ENCODE peak calls at places on chromosome 2, in nine cellular contexts. S, C, D, Y, G, H, W, X and M are unnamed samples.

GRCh38 chr2:62774555-62775366 is 69.2 kb downstream of the EHBP1 start:
- DNase-seq in H (peak; percentile 37), W (no peak), C (peak; percentile 83), Y (no peak), S (peak; percentile 75), G (no peak), D (no peak), X (peak; percentile 55), M (no peak)

GRCh38 chr2:37625781-37626548 is 45.5 kb downstream of the CDC42EP3 start:
- DNase-seq in C (no peak), W (peak; percentile 30), S (peak; percentile 68), Y (no peak), X (no peak), G (peak; percentile 44), D (no peak), H (no peak), M (no peak)

GRCh38 chr2:10284108-10284870 is 18.4 kb upstream of the HPCAL1 start:
- DNase-seq in G (no peak), X (no peak), Y (no peak), W (no peak), D (no peak), C (no peak), S (no peak), H (no peak), M (no peak)

GRCh38 chr2:126627623-126628022 is 28.3 kb upstream of the GYPC start:
- DNase-seq in G (no peak), S (no peak), C (no peak), Y (no peak), D (no peak), W (no peak), X (no peak), H (no peak), M (no peak)

GRCh38 chr2:128715360-128715759 is 396.7 kb upstream of the HS6ST1 start:
- DNase-seq in H (no peak), G (no peak), D (no peak), C (no peak), W (no peak), S (no peak), Y (peak; percentile 18), X (no peak), M (no peak)

GRCh38 chr2:10300328-10300920 is 2.3 kb upstream of the HPCAL1 start:
- DNase-seq in H (no peak), D (no peak), X (no peak), W (no peak), S (peak; percentile 34), G (no peak), C (peak; percentile 45), Y (no peak), M (no peak)

GRCh38 chr2:27885656-27886055 is 4.5 kb downstream of the RBKS start:
- DNase-seq in S (no peak), Y (no peak), H (no peak), G (no peak), W (no peak), D (no peak), C (no peak), X (peak; percentile 46), M (no peak)

GRCh38 chr2:45256867-45257641 is 247.8 kb upstream of the SIX2 start:
- DNase-seq in X (no peak), D (peak; percentile 52), Y (no peak), H (peak; percentile 37), S (peak; percentile 94), W (no peak), C (no peak), G (no peak), M (no peak)

GRCh38 chr2:222946700-222947278 is 86.0 kb downstream of the ACSL3 start:
- DNase-seq in S (no peak), G (no peak), X (no peak), D (no peak), Y (no peak), H (no peak), C (no peak), W (no peak), M (no peak)

GRCh38 chr2:27209621-27210401 is 2.0 kb upstream of the ATRAID start:
- DNase-seq in S (no peak), H (no peak), X (no peak), Y (no peak), C (no peak), D (no peak), W (no peak), G (no peak), M (no peak)

GRCh38 chr2:102387763-102388546 is 32.4 kb downstream of the IL18R1 start:
- DNase-seq in D (no peak), H (no peak), W (no peak), S (no peak), G (no peak), X (no peak), C (no peak), Y (no peak), M (no peak)

GRCh38 chr2:174158003-174158402 is 90.3 kb downstream of the OLA1 start:
- DNase-seq in C (peak; percentile 75), D (peak; percentile 69), S (peak; percentile 31), G (no peak), Y (no peak), H (peak; percentile 24), W (no peak), X (peak; percentile 61), M (no peak)

GRCh38 chr2:130920417-130921030 is 83.8 kb downstream of the ARHGEF4 start:
- DNase-seq in Y (peak; percentile 71), X (peak; percentile 9), H (peak; percentile 44), S (peak; percentile 82), D (peak; percentile 92), C (peak; percentile 71), W (peak; percentile 41), G (peak; percentile 51), M (peak; percentile 22)

GRCh38 chr2:16188256-16188890 is 248.0 kb downstream of the MYCN start:
- DNase-seq in W (no peak), S (no peak), Y (no peak), D (no peak), H (no peak), G (no peak), C (no peak), X (no peak), M (no peak)

GRCh38 chr2:212777020-212777491 is 238.5 kb upstream of the ERBB4 start:
- DNase-seq in C (peak; percentile 9), S (peak; percentile 83), X (peak; percentile 35), H (peak; percentile 9), G (no peak), Y (no peak), D (no peak), W (no peak), M (no peak)

GRCh38 chr2:133579295-133579694 is 11.0 kb upstream of the NCKAP5 start:
- DNase-seq in D (no peak), X (peak; percentile 56), G (peak; percentile 63), Y (no peak), H (no peak), S (no peak), C (no peak), W (no peak), M (peak; percentile 65)

GRCh38 chr2:230244211-230244610 is 18.7 kb downstream of the SP140 start:
- DNase-seq in W (no peak), H (no peak), C (no peak), D (no peak), Y (no peak), G (no peak), S (no peak), X (peak; percentile 70), M (no peak)

GRCh38 chr2:196195302-196195701 is 23.9 kb upstream of the STK17B start:
- DNase-seq in G (no peak), S (no peak), C (no peak), W (no peak), X (no peak), H (no peak), D (no peak), Y (no peak), M (no peak)

GRCh38 chr2:174376967-174377366 is 18.6 kb upstream of the SCRN3 start:
- DNase-seq in Y (no peak), X (no peak), D (no peak), S (no peak), G (no peak), H (no peak), W (no peak), C (no peak), M (no peak)

GRCh38 chr2:161243312-161243711 is 64.9 kb upstream of the PSMD14 start:
- DNase-seq in S (no peak), H (no peak), G (no peak), X (no peak), W (no peak), Y (no peak), D (no peak), C (no peak), M (no peak)

GRCh38 chr2:170155022-170155722 is 22.8 kb upstream of the MYO3B start:
- DNase-seq in G (no peak), S (no peak), X (peak; percentile 66), C (peak; percentile 42), Y (no peak), H (no peak), D (no peak), W (no peak), M (peak; percentile 72)

GRCh38 chr2:107322406-107322805 is 436.4 kb upstream of the ST6GAL2 start:
- DNase-seq in W (no peak), Y (no peak), D (no peak), X (no peak), S (peak; percentile 3), C (no peak), H (no peak), G (no peak), M (no peak)

GRCh38 chr2:62178741-62179271 is 17.1 kb upstream of the B3GNT2 start:
- DNase-seq in C (no peak), W (no peak), G (no peak), H (no peak), S (no peak), D (no peak), Y (no peak), X (no peak), M (no peak)

GRCh38 chr2:43018179-43019024 is 208.0 kb downstream of the ZFP36L2 start:
- DNase-seq in G (peak; percentile 88), Y (peak; percentile 95), S (no peak), C (peak; percentile 47), X (peak; percentile 81), D (no peak), H (peak; percentile 54), W (no peak), M (no peak)

GRCh38 chr2:44671276-44671675 is 270.2 kb upstream of the SIX3 start:
- DNase-seq in C (no peak), D (no peak), Y (no peak), G (no peak), X (no peak), H (no peak), W (no peak), S (no peak), M (no peak)

GRCh38 chr2:28343971-28344715 is 48.5 kb upstream of the FOSL2 start:
- DNase-seq in G (no peak), W (no peak), S (no peak), D (no peak), Y (no peak), C (no peak), H (no peak), X (no peak), M (no peak)

GRCh38 chr2:233976690-233977294 is 59.6 kb downstream of the TRPM8 start:
- DNase-seq in X (peak; percentile 76), C (peak; percentile 84), Y (no peak), W (no peak), H (peak; percentile 68), S (peak; percentile 75), D (no peak), G (no peak), M (no peak)

GRCh38 chr2:158665536-158666302 is 129.4 kb upstream of the DAPL1 start:
- DNase-seq in D (no peak), G (no peak), S (peak; percentile 6), X (peak; percentile 72), C (no peak), W (no peak), H (no peak), Y (no peak), M (no peak)

GRCh38 chr2:83994767-83995166 is 464.3 kb downstream of the SUCLG1 start:
- DNase-seq in X (no peak), G (no peak), W (no peak), C (no peak), S (peak; percentile 8), H (no peak), Y (no peak), D (no peak), M (no peak)

GRCh38 chr2:32946314-32947075 is at the start of gene LTBP1:
- DNase-seq in C (peak; percentile 83), W (peak; percentile 33), Y (peak; percentile 81), X (peak; percentile 70), D (peak; percentile 66), G (peak; percentile 84), H (peak; percentile 57), S (peak; percentile 77), M (peak; percentile 15)

GRCh38 chr2:98759827-98760625 is 29.1 kb upstream of the MGAT4A start:
- DNase-seq in Y (no peak), X (no peak), D (no peak), C (no peak), G (no peak), W (no peak), H (no peak), S (no peak), M (no peak)